ENCODE peak calls at places on chromosome 21, in five cellular contexts. Q, W, Y, M and D are unnamed samples.

GRCh38 chr21:42360317-42360716 is 6.0 kb downstream of the TFF1 start:
- DNase-seq in W (no peak), Y (no peak), M (no peak), Q (no peak), D (no peak)

GRCh38 chr21:42160111-42160949 is 58.6 kb upstream of the ABCG1 start:
- DNase-seq in M (no peak), Y (no peak), Q (no peak), W (peak; percentile 19), D (no peak)

GRCh38 chr21:25359724-25360123 is 247.6 kb downstream of the MRPL39 start:
- DNase-seq in M (no peak), Q (no peak), Y (no peak), W (no peak), D (no peak)

GRCh38 chr21:15943009-15943666 is 213.4 kb downstream of the USP25 start:
- DNase-seq in M (no peak), W (no peak), Y (no peak), Q (no peak), D (no peak)

GRCh38 chr21:36397606-36398005 is 12.4 kb downstream of the CHAF1B start:
- DNase-seq in M (no peak), Y (no peak), W (no peak), Q (no peak), D (no peak)

GRCh38 chr21:37560385-37560784 is 193.8 kb downstream of the DYRK1A start:
- DNase-seq in M (no peak), Q (no peak), W (no peak), Y (no peak), D (no peak)

GRCh38 chr21:38794978-38795377 is 10.8 kb upstream of the ETS2 start:
- DNase-seq in Q (no peak), Y (no peak), M (no peak), W (no peak), D (no peak)

GRCh38 chr21:17679002-17679600 is 66.4 kb upstream of the BTG3 start:
- DNase-seq in W (peak; percentile 58), M (no peak), Q (no peak), Y (peak; percentile 51), D (peak; percentile 63)

GRCh38 chr21:42461881-42462877 is 33.8 kb downstream of the RSPH1 start:
- DNase-seq in Y (no peak), Q (no peak), W (peak; percentile 75), M (no peak), D (no peak)

GRCh38 chr21:28959367-28960099 is 33.1 kb downstream of the LTN1 start:
- DNase-seq in Q (no peak), Y (no peak), M (no peak), W (no peak), D (no peak)

GRCh38 chr21:38151021-38151645 is 105.7 kb upstream of the KCNJ15 start:
- DNase-seq in Y (no peak), W (no peak), Q (no peak), M (no peak), D (no peak)